ENCODE peak calls at places on chromosomes 11 and 22, in nine cellular contexts. M, C, N, W, F, P, B, I and D are unnamed samples.
A peak's percentile ranks its signal among the peaks of the same experiment; 100 is the strongest.

GRCh38 chr11:121652982-121653381 is 200.2 kb upstream of the SORL1-AS1 start:
- DNase-seq in M (no peak), B (no peak), N (no peak), I (no peak), P (no peak), F (no peak), C (no peak), W (no peak), D (no peak)

GRCh38 chr11:57883630-57884029 is 122.0 kb downstream of the CTNND1 start:
- DNase-seq in N (no peak), W (no peak), C (no peak), B (no peak), F (no peak), M (no peak), P (no peak), I (no peak), D (no peak)

GRCh38 chr11:12402027-12402426 is 24.7 kb downstream of the PARVA start:
- DNase-seq in F (no peak), M (no peak), W (no peak), C (no peak), I (no peak), P (no peak), N (no peak), B (no peak), D (no peak)

GRCh38 chr11:78782725-78783124 is 208.1 kb upstream of the NARS2 start:
- DNase-seq in F (no peak), B (no peak), W (no peak), N (no peak), I (no peak), M (no peak), P (no peak), C (no peak), D (no peak)

GRCh38 chr11:79088967-79089366 is 351.9 kb downstream of the TENM4 start:
- DNase-seq in F (no peak), B (no peak), C (no peak), I (no peak), W (no peak), M (no peak), P (no peak), N (no peak), D (no peak)

GRCh38 chr11:3132271-3132781 is 32.8 kb downstream of the OSBPL5 start:
- DNase-seq in N (no peak), M (no peak), F (no peak), P (no peak), I (no peak), W (no peak), C (no peak), B (no peak), D (no peak)

GRCh38 chr11:56670984-56671383 is 7.5 kb downstream of the OR5AR1 start:
- DNase-seq in C (no peak), I (no peak), W (no peak), N (no peak), P (no peak), F (no peak), M (no peak), B (no peak), D (no peak)

GRCh38 chr11:44404736-44405395 is 94.9 kb upstream of the ALX4 start:
- DNase-seq in N (no peak), I (no peak), F (no peak), C (no peak), B (no peak), W (no peak), M (no peak), P (no peak), D (no peak)

GRCh38 chr22:49582171-49582570 is 245.5 kb downstream of the BRD1 start:
- DNase-seq in B (no peak), C (no peak), W (no peak), F (no peak), N (no peak), I (no peak), M (no peak), P (no peak), D (no peak)

GRCh38 chr11:130940706-130941105 is 24.4 kb upstream of the SNX19 start:
- DNase-seq in I (no peak), C (no peak), B (no peak), P (no peak), W (no peak), N (no peak), F (no peak), M (no peak), D (no peak)

GRCh38 chr11:122050021-122050710 is 65.8 kb downstream of the BLID start:
- DNase-seq in B (no peak), M (no peak), P (no peak), I (no peak), N (no peak), C (no peak), F (no peak), W (no peak), D (no peak)

GRCh38 chr22:44782286-44782830 is 30.0 kb downstream of the ARHGAP8 start:
- DNase-seq in P (no peak), W (no peak), M (no peak), I (no peak), N (no peak), F (no peak), C (peak; percentile 25), B (no peak), D (no peak)

GRCh38 chr22:42560781-42561180 is 7.0 kb downstream of the SERHL2 start:
- DNase-seq in I (no peak), F (no peak), N (no peak), M (no peak), C (no peak), B (no peak), W (no peak), P (no peak), D (no peak)

GRCh38 chr11:134253189-134253993 is at the start of the genes ACAD8 and THYN1:
- DNase-seq in F (peak; percentile 96), M (peak; percentile 96), C (peak; percentile 96), N (peak; percentile 91), P (peak; percentile 97), W (peak; percentile 92), I (peak; percentile 84), B (peak; percentile 86), D (peak; percentile 95)
- TF ChIP-seq POLR2A in F (peak; percentile 79), M (peak; percentile 79), C (no peak), N (peak; percentile 71), P (peak; percentile 72), W (peak; percentile 73), I (peak; percentile 79), B (peak; percentile 78), D (peak; percentile 24)

DNA sequence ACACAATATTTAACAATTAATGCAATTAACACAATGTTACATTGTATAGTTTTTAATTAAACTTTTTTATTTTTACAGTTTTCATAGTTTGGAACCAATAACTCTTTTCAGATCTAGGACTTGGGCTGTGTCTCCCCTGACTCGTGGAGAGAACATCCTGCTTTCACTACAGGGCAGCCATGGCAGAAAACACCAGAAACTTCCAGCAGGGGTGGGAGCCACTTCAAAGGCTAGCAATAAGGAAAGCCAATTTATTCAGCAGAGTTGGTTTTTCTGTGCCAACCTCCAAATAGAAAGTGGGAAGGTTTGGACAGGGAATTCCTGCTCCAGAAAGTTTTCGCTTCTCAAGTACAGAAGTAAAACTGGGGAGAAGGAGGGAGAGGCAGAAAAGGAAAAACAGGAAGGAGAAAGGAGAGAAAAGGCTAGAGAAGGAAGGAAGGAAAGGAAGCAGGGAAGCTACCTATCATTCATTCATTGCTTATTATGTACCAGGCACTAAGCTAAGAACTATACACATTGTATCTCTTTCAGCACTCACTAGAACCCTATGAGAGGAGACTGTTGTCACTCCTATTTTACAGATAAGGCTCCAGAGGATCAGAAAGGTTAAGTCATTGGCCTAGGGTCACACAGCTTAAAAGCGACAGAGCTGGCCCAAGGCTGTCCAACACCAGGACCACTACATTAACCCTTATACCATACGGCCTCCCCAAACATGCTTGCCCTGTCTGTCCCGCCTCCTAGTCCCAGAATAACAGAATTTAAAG is 54.8 kb upstream of the CREB3L1 start:
- DNase-seq in I (no peak), W (no peak), M (no peak), F (no peak), B (no peak), N (no peak), P (no peak), C (no peak), D (no peak)
- TF ChIP-seq POLR2A in I (no peak), W (no peak), M (no peak), F (no peak), B (no peak), N (no peak), P (no peak), C (no peak), D (no peak)

DNA sequence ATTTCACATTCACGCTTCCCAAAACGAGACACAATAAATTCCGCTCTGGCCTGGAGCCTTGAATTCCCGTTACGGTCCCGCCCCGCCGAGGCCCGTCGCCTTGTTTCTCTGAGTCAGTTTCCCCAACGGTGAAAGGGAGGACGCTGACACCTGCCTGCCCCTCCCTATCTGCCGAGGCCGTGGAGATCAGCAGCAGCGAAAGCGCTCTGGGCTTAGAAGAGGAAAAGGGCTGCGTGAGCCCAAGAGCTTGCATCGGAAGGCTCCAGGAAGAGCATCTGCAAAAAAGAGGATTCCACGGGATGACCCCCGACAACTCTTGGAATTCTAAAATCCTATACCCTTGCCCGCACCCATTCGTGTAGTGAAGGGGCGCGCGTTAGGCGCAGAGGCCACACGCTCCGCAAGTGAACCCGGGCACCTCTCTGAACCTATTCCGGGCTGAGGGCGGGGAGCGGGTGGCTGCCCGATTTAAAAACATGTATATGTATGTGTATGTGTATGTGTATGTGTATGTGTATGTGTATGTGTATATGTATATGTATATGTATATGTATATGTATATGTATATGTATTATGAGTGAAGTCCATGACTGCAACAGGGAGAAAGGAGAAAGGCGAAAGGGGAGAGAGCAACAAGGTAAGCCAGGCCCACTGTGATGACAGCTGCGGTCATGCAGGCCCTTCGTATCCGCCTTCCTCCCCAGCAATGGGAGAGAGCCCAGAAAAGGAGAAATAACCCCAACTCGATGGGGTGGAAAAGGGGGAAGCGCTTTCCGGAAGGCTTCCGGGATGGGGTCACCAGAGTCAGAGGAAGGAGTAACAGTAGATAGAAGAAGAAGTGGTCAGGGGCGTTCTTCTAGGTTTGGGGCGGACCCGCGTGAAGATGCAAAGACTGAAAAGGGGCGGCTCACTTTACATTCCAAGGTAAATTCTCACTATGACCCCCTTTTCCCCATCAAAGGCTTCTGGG is 947 bp upstream of the MRTFA start:
- DNase-seq in W (no peak), P (no peak), N (peak; percentile 53), B (no peak), F (no peak), I (no peak), M (no peak), C (no peak), D (no peak)
- TF ChIP-seq POLR2A in W (no peak), P (no peak), N (no peak), B (no peak), F (no peak), I (no peak), M (no peak), C (no peak), D (no peak)

GRCh38 chr22:39685336-39686177 is 115.0 kb downstream of the CACNA1I start:
- DNase-seq in B (no peak), C (no peak), N (no peak), F (no peak), M (no peak), P (no peak), I (no peak), W (no peak), D (no peak)
- TF ChIP-seq POLR2A in B (no peak), C (no peak), N (no peak), F (no peak), M (no peak), P (no peak), I (no peak), W (no peak), D (no peak)